ENCODE peak calls at places on chromosomes 4 and X, in nine cellular contexts. One of them, this sample, is unnamed.
A peak's percentile ranks its signal among the peaks of the same experiment; 100 is the strongest.

GRCh38 chr4:3305610-3306371 is 13.0 kb downstream of the RGS12 start:
- DNase-seq in Caco-2: no peak
- DNase-seq in bronchial epithelial cell: peak; percentile 23
- DNase-seq in heart right ventricle: no peak
- DNase-seq in cardiac fibroblast: peak; percentile 17
- DNase-seq in cardiac muscle cell: no peak
- DNase-seq in fibroblast of lung: no peak
- DNase-seq in brain microvascular endothelial cell: no peak
- DNase-seq in choroid plexus epithelial cell: no peak
- DNase-seq in this sample: no peak

GRCh38 chrX:105567046-105567445 is 255.3 kb upstream of the NRK start:
- DNase-seq in cardiac muscle cell: no peak
- DNase-seq in heart right ventricle: no peak
- DNase-seq in bronchial epithelial cell: no peak
- DNase-seq in choroid plexus epithelial cell: no peak
- DNase-seq in Caco-2: no peak
- DNase-seq in brain microvascular endothelial cell: no peak
- DNase-seq in cardiac fibroblast: peak; percentile 2
- DNase-seq in fibroblast of lung: no peak
- DNase-seq in this sample: no peak

GRCh38 chr4:125758438-125758837 is 443.7 kb downstream of the FAT4 start:
- DNase-seq in choroid plexus epithelial cell: no peak
- DNase-seq in fibroblast of lung: no peak
- DNase-seq in cardiac muscle cell: no peak
- DNase-seq in brain microvascular endothelial cell: no peak
- DNase-seq in Caco-2: no peak
- DNase-seq in bronchial epithelial cell: no peak
- DNase-seq in heart right ventricle: no peak
- DNase-seq in cardiac fibroblast: no peak
- DNase-seq in this sample: no peak

GRCh38 chrX:18998653-18999052 is 14.7 kb upstream of the PHKA2 start:
- DNase-seq in fibroblast of lung: no peak
- DNase-seq in bronchial epithelial cell: no peak
- DNase-seq in cardiac fibroblast: no peak
- DNase-seq in Caco-2: no peak
- DNase-seq in choroid plexus epithelial cell: no peak
- DNase-seq in cardiac muscle cell: no peak
- DNase-seq in brain microvascular endothelial cell: no peak
- DNase-seq in heart right ventricle: no peak
- DNase-seq in this sample: no peak

GRCh38 chrX:9948406-9948805 is 18.8 kb upstream of the CLDN34 start:
- DNase-seq in fibroblast of lung: peak; percentile 58
- DNase-seq in Caco-2: no peak
- DNase-seq in heart right ventricle: no peak
- DNase-seq in choroid plexus epithelial cell: no peak
- DNase-seq in bronchial epithelial cell: no peak
- DNase-seq in cardiac fibroblast: no peak
- DNase-seq in cardiac muscle cell: no peak
- DNase-seq in brain microvascular endothelial cell: no peak
- DNase-seq in this sample: peak; percentile 50

GRCh38 chr4:54539500-54540029 is 118.2 kb upstream of the KIT start:
- DNase-seq in fibroblast of lung: peak; percentile 30
- DNase-seq in cardiac muscle cell: peak; percentile 90
- DNase-seq in heart right ventricle: peak; percentile 33
- DNase-seq in Caco-2: peak; percentile 74
- DNase-seq in cardiac fibroblast: peak; percentile 37
- DNase-seq in choroid plexus epithelial cell: peak; percentile 26
- DNase-seq in bronchial epithelial cell: no peak
- DNase-seq in brain microvascular endothelial cell: peak; percentile 45
- DNase-seq in this sample: peak; percentile 56

GRCh38 chr4:11073621-11074051 is 355.1 kb downstream of the HS3ST1 start:
- DNase-seq in heart right ventricle: peak; percentile 42
- DNase-seq in choroid plexus epithelial cell: peak; percentile 45
- DNase-seq in cardiac muscle cell: no peak
- DNase-seq in bronchial epithelial cell: peak; percentile 62
- DNase-seq in brain microvascular endothelial cell: peak; percentile 55
- DNase-seq in Caco-2: no peak
- DNase-seq in fibroblast of lung: peak; percentile 55
- DNase-seq in cardiac fibroblast: peak; percentile 65
- DNase-seq in this sample: peak; percentile 9

GRCh38 chrX:71222929-71223328 is at the start of gene GJB1:
- DNase-seq in heart right ventricle: no peak
- DNase-seq in choroid plexus epithelial cell: no peak
- DNase-seq in bronchial epithelial cell: no peak
- DNase-seq in cardiac muscle cell: no peak
- DNase-seq in fibroblast of lung: no peak
- DNase-seq in brain microvascular endothelial cell: no peak
- DNase-seq in Caco-2: no peak
- DNase-seq in cardiac fibroblast: no peak
- DNase-seq in this sample: no peak

GRCh38 chr4:74612837-74613236 is 167.9 kb downstream of the AREG start:
- DNase-seq in heart right ventricle: no peak
- DNase-seq in cardiac muscle cell: no peak
- DNase-seq in Caco-2: no peak
- DNase-seq in fibroblast of lung: no peak
- DNase-seq in choroid plexus epithelial cell: no peak
- DNase-seq in bronchial epithelial cell: no peak
- DNase-seq in cardiac fibroblast: no peak
- DNase-seq in brain microvascular endothelial cell: no peak
- DNase-seq in this sample: no peak

GRCh38 chr4:15930314-15930713 is 8.2 kb downstream of the FGFBP1 start:
- DNase-seq in choroid plexus epithelial cell: no peak
- DNase-seq in Caco-2: no peak
- DNase-seq in bronchial epithelial cell: no peak
- DNase-seq in fibroblast of lung: no peak
- DNase-seq in cardiac fibroblast: no peak
- DNase-seq in cardiac muscle cell: no peak
- DNase-seq in heart right ventricle: no peak
- DNase-seq in brain microvascular endothelial cell: no peak
- DNase-seq in this sample: no peak

GRCh38 chr4:8393593-8394038 is 46.9 kb downstream of the ACOX3 start:
- DNase-seq in fibroblast of lung: peak; percentile 96
- DNase-seq in cardiac muscle cell: no peak
- DNase-seq in bronchial epithelial cell: peak; percentile 83
- DNase-seq in brain microvascular endothelial cell: peak; percentile 95
- DNase-seq in Caco-2: no peak
- DNase-seq in heart right ventricle: peak; percentile 74
- DNase-seq in choroid plexus epithelial cell: peak; percentile 96
- DNase-seq in cardiac fibroblast: peak; percentile 97
- DNase-seq in this sample: peak; percentile 98
- H3K4me3 ChIP-seq in fibroblast of lung: no peak overlapping the region
- H3K4me3 ChIP-seq in cardiac muscle cell: no peak overlapping the region
- H3K4me3 ChIP-seq in bronchial epithelial cell: no peak overlapping the region
- H3K4me3 ChIP-seq in brain microvascular endothelial cell: no peak overlapping the region
- H3K4me3 ChIP-seq in Caco-2: no peak overlapping the region
- H3K4me3 ChIP-seq in heart right ventricle: no peak overlapping the region
- H3K4me3 ChIP-seq in choroid plexus epithelial cell: no peak overlapping the region
- H3K4me3 ChIP-seq in cardiac fibroblast: no peak overlapping the region
- H3K4me3 ChIP-seq in this sample: no peak overlapping the region

DNA sequence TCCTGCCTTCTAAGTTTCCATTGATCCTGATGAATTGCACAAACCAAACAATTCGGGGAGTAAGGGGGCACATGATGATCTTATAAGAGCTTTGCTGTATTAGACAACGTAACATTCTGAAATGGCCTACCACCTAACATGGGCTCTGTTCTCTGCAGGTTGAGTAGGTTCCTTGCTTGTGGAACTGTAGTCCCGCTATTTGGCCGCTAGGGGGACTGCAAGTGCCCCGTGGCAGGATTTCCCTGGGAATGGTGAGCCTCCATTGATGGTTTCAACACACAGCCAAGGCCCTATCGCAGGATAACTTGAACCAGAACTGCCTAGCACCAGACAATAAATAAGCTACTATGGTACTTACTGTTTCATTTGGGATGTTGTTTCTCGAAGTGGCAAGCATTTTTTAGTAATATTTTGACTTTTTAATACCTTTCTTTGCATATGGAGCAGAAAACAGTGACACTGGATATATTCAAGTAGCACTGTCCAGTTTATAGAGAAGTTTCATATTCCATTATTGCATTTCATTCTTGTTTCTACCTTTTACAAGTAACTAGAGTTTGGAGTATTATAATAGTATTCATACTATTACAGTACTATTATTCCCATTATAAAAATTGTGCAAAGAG is 11.9 kb downstream of the AR start:
- DNase-seq in cardiac muscle cell: peak; percentile 26
- DNase-seq in bronchial epithelial cell: peak; percentile 30
- DNase-seq in heart right ventricle: peak; percentile 5
- DNase-seq in choroid plexus epithelial cell: peak; percentile 51
- DNase-seq in brain microvascular endothelial cell: peak; percentile 31
- DNase-seq in Caco-2: peak; percentile 21
- DNase-seq in fibroblast of lung: peak; percentile 36
- DNase-seq in cardiac fibroblast: peak; percentile 62
- DNase-seq in this sample: peak; percentile 42
- TF ChIP-seq CTCF in cardiac muscle cell: peak; percentile 86
- TF ChIP-seq CTCF in bronchial epithelial cell: peak; percentile 82
- TF ChIP-seq CTCF in heart right ventricle: peak; percentile 57
- TF ChIP-seq CTCF in choroid plexus epithelial cell: peak; percentile 77
- TF ChIP-seq CTCF in brain microvascular endothelial cell: peak; percentile 90
- TF ChIP-seq CTCF in Caco-2: peak; percentile 60
- TF ChIP-seq CTCF in fibroblast of lung: peak; percentile 59
- TF ChIP-seq CTCF in cardiac fibroblast: peak; percentile 83
- TF ChIP-seq CTCF in this sample: peak; percentile 78

GRCh38 chrX:53716328-53717088 is 30.0 kb upstream of the HUWE1 start:
- DNase-seq in choroid plexus epithelial cell: peak; percentile 20
- DNase-seq in fibroblast of lung: peak; percentile 32
- DNase-seq in brain microvascular endothelial cell: no peak
- DNase-seq in cardiac muscle cell: no peak
- DNase-seq in Caco-2: no peak
- DNase-seq in bronchial epithelial cell: peak; percentile 22
- DNase-seq in cardiac fibroblast: peak; percentile 48
- DNase-seq in heart right ventricle: no peak
- DNase-seq in this sample: peak; percentile 49
- H3K4me3 ChIP-seq in choroid plexus epithelial cell: no peak overlapping the region
- H3K4me3 ChIP-seq in fibroblast of lung: no peak overlapping the region
- H3K4me3 ChIP-seq in brain microvascular endothelial cell: no peak overlapping the region
- H3K4me3 ChIP-seq in cardiac muscle cell: no peak overlapping the region
- H3K4me3 ChIP-seq in Caco-2: no peak overlapping the region
- H3K4me3 ChIP-seq in bronchial epithelial cell: no peak overlapping the region
- H3K4me3 ChIP-seq in cardiac fibroblast: no peak overlapping the region
- H3K4me3 ChIP-seq in heart right ventricle: no peak overlapping the region
- H3K4me3 ChIP-seq in this sample: no peak overlapping the region

DNA sequence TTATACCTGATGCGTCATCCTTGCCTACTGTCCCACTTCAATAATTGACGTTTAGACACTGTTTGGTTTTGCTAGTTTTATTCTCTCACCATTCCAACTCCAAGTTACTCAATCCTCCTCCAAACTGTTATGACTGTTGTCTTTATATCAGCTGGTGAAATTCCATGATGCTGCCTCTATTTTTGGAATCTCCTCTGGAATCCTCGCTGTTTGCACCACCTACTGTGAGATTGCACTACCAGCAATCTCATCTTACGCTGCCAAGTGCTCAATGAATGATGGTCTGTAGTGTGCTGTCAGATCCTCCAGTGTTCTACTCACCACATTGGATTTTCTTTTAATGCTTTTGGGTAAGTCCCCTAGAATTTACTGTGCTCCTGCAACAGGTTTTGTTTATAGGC is 13.2 kb upstream of the PCDH18 start:
- DNase-seq in cardiac muscle cell: peak; percentile 77
- DNase-seq in fibroblast of lung: peak; percentile 63
- DNase-seq in choroid plexus epithelial cell: peak; percentile 94
- DNase-seq in brain microvascular endothelial cell: peak; percentile 66
- DNase-seq in heart right ventricle: no peak
- DNase-seq in Caco-2: peak; percentile 6
- DNase-seq in cardiac fibroblast: peak; percentile 54
- DNase-seq in bronchial epithelial cell: no peak
- DNase-seq in this sample: peak; percentile 97
- TF ChIP-seq CTCF in cardiac muscle cell: no peak
- TF ChIP-seq CTCF in fibroblast of lung: peak; percentile 15
- TF ChIP-seq CTCF in choroid plexus epithelial cell: peak; percentile 25
- TF ChIP-seq CTCF in brain microvascular endothelial cell: peak; percentile 10
- TF ChIP-seq CTCF in heart right ventricle: no peak
- TF ChIP-seq CTCF in Caco-2: no peak
- TF ChIP-seq CTCF in cardiac fibroblast: peak; percentile 7
- TF ChIP-seq CTCF in bronchial epithelial cell: no peak
- TF ChIP-seq CTCF in this sample: peak; percentile 36

GRCh38 chrX:52576946-52577345 is 60.1 kb upstream of the XAGE1B start:
- DNase-seq in Caco-2: peak; percentile 8
- DNase-seq in cardiac fibroblast: no peak
- DNase-seq in choroid plexus epithelial cell: no peak
- DNase-seq in bronchial epithelial cell: peak; percentile 63
- DNase-seq in cardiac muscle cell: no peak
- DNase-seq in fibroblast of lung: no peak
- DNase-seq in brain microvascular endothelial cell: no peak
- DNase-seq in heart right ventricle: no peak
- DNase-seq in this sample: no peak

GRCh38 chrX:52577464-52578173 is 60.8 kb upstream of the XAGE1B start:
- DNase-seq in Caco-2: no peak
- DNase-seq in cardiac fibroblast: no peak
- DNase-seq in choroid plexus epithelial cell: no peak
- DNase-seq in brain microvascular endothelial cell: no peak
- DNase-seq in heart right ventricle: no peak
- DNase-seq in fibroblast of lung: no peak
- DNase-seq in cardiac muscle cell: no peak
- DNase-seq in bronchial epithelial cell: no peak
- DNase-seq in this sample: no peak

GRCh38 chrX:52576474-52576873 is 59.6 kb upstream of the XAGE1B start:
- DNase-seq in heart right ventricle: no peak
- DNase-seq in bronchial epithelial cell: no peak
- DNase-seq in fibroblast of lung: no peak
- DNase-seq in Caco-2: no peak
- DNase-seq in cardiac muscle cell: no peak
- DNase-seq in choroid plexus epithelial cell: no peak
- DNase-seq in cardiac fibroblast: no peak
- DNase-seq in brain microvascular endothelial cell: no peak
- DNase-seq in this sample: no peak

DNA sequence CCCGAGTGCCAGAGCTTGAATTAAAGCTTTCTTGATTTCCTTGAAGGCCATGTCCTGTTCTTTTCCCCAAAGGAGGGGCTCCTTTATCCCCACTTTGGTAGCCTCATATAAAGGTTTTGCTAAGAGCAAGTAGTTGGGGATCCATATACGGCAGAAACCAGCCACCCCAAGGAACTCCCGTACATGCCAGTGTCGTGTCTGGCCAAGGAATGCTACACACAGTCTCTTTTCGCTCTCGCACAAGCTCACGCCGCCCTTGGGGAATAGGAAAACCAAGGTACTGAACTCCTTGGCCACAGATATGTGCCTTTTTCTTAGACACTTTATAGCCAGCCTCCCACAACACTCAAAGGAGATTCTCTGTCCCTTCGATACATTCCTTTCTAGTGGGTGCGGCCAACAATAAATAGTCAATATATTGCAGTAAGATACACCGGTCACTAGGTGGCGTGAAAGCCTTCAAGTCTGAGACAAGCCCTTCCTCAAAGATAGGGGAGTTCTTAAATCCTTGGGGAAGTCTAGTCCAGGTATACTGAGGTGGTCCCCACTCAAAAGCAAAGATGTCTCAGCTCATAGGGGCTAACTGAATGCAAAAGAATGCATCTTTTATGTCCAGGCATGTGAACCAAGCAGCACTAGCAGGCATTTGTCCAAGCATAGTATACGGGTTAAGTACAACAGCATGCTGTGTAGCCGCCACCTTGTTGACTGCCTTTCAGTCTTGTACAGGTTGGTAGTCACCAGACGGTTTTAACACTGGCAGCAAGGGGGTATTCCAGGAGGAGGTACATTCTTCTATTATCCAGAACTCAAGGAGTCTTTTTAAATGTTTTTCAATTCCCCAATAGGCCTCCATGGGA is 57.8 kb upstream of the XAGE1B start:
- DNase-seq in cardiac muscle cell: peak; percentile 62
- DNase-seq in fibroblast of lung: peak; percentile 61
- DNase-seq in heart right ventricle: no peak
- DNase-seq in choroid plexus epithelial cell: peak; percentile 75
- DNase-seq in Caco-2: peak; percentile 50
- DNase-seq in bronchial epithelial cell: peak; percentile 47
- DNase-seq in cardiac fibroblast: peak; percentile 74
- DNase-seq in brain microvascular endothelial cell: peak; percentile 36
- DNase-seq in this sample: peak; percentile 67
- H3K4me3 ChIP-seq in cardiac muscle cell: no peak overlapping the region
- H3K4me3 ChIP-seq in fibroblast of lung: no peak overlapping the region
- H3K4me3 ChIP-seq in heart right ventricle: no peak overlapping the region
- H3K4me3 ChIP-seq in choroid plexus epithelial cell: no peak overlapping the region
- H3K4me3 ChIP-seq in Caco-2: no peak overlapping the region
- H3K4me3 ChIP-seq in bronchial epithelial cell: no peak overlapping the region
- H3K4me3 ChIP-seq in cardiac fibroblast: no peak overlapping the region
- H3K4me3 ChIP-seq in brain microvascular endothelial cell: no peak overlapping the region
- H3K4me3 ChIP-seq in this sample: peak overlapping the region; percentile 24